ENCODE peak calls at places on chromosome 18, in six cellular contexts. One of them, this sample, is unnamed.

GRCh38 chr18:75643083-75643482 is 215.6 kb upstream of the SMIM21 start:
- DNase-seq in SW480: no peak
- DNase-seq in activated CD4-positive, alpha-beta T cell treated with anti-CD3 and anti-CD28 coated beads for 48 hours: no peak
- DNase-seq in NAMALWA: no peak
- DNase-seq in heart left ventricle: no peak
- DNase-seq in cardiac fibroblast: no peak
- DNase-seq in this sample: no peak

GRCh38 chr18:62844850-62845643 is 129.7 kb downstream of the PHLPP1 start:
- DNase-seq in SW480: no peak
- DNase-seq in activated CD4-positive, alpha-beta T cell treated with anti-CD3 and anti-CD28 coated beads for 48 hours: peak
- DNase-seq in NAMALWA: no peak
- DNase-seq in heart left ventricle: no peak
- DNase-seq in cardiac fibroblast: no peak
- DNase-seq in this sample: no peak

GRCh38 chr18:9017170-9017899 is 85.2 kb upstream of the NDUFV2 start:
- DNase-seq in SW480: peak
- DNase-seq in activated CD4-positive, alpha-beta T cell treated with anti-CD3 and anti-CD28 coated beads for 48 hours: peak
- DNase-seq in NAMALWA: no peak
- DNase-seq in heart left ventricle: peak
- DNase-seq in cardiac fibroblast: peak
- DNase-seq in this sample: peak

GRCh38 chr18:60838677-60839076 is 466.1 kb upstream of the MC4R start:
- DNase-seq in SW480: no peak
- DNase-seq in activated CD4-positive, alpha-beta T cell treated with anti-CD3 and anti-CD28 coated beads for 48 hours: no peak
- DNase-seq in NAMALWA: no peak
- DNase-seq in heart left ventricle: no peak
- DNase-seq in cardiac fibroblast: peak
- DNase-seq in this sample: no peak

GRCh38 chr18:73841661-73842060 is 306.0 kb downstream of the FBXO15 start:
- DNase-seq in SW480: no peak
- DNase-seq in activated CD4-positive, alpha-beta T cell treated with anti-CD3 and anti-CD28 coated beads for 48 hours: no peak
- DNase-seq in NAMALWA: peak
- DNase-seq in heart left ventricle: no peak
- DNase-seq in cardiac fibroblast: no peak
- DNase-seq in this sample: no peak

GRCh38 chr18:49055787-49056186 is 105.0 kb upstream of the SMAD7 start:
- DNase-seq in SW480: no peak
- DNase-seq in activated CD4-positive, alpha-beta T cell treated with anti-CD3 and anti-CD28 coated beads for 48 hours: peak
- DNase-seq in NAMALWA: peak
- DNase-seq in heart left ventricle: peak
- DNase-seq in cardiac fibroblast: peak
- DNase-seq in this sample: peak

GRCh38 chr18:77004555-77005380 is 127.8 kb downstream of the MBP start:
- DNase-seq in SW480: no peak
- DNase-seq in activated CD4-positive, alpha-beta T cell treated with anti-CD3 and anti-CD28 coated beads for 48 hours: no peak
- DNase-seq in NAMALWA: no peak
- DNase-seq in heart left ventricle: no peak
- DNase-seq in cardiac fibroblast: no peak
- DNase-seq in this sample: no peak

GRCh38 chr18:68467966-68468365 is 246.9 kb downstream of the TMX3 start:
- DNase-seq in SW480: no peak
- DNase-seq in activated CD4-positive, alpha-beta T cell treated with anti-CD3 and anti-CD28 coated beads for 48 hours: no peak
- DNase-seq in NAMALWA: no peak
- DNase-seq in heart left ventricle: no peak
- DNase-seq in cardiac fibroblast: no peak
- DNase-seq in this sample: no peak

GRCh38 chr18:9446839-9447238 is 28.5 kb upstream of the RALBP1 start:
- DNase-seq in SW480: no peak
- DNase-seq in activated CD4-positive, alpha-beta T cell treated with anti-CD3 and anti-CD28 coated beads for 48 hours: no peak
- DNase-seq in NAMALWA: no peak
- DNase-seq in heart left ventricle: no peak
- DNase-seq in cardiac fibroblast: no peak
- DNase-seq in this sample: no peak

GRCh38 chr18:8097942-8098341 is 511.3 kb upstream of the RAB12 start:
- DNase-seq in SW480: no peak
- DNase-seq in activated CD4-positive, alpha-beta T cell treated with anti-CD3 and anti-CD28 coated beads for 48 hours: no peak
- DNase-seq in NAMALWA: no peak
- DNase-seq in heart left ventricle: no peak
- DNase-seq in cardiac fibroblast: no peak
- DNase-seq in this sample: no peak

This sample was measured in left ventricle myocardium inferior.